ENCODE peak calls at places on chromosome 4, in ten cellular contexts. A, K, B, G, U, X, H, J, M and P are unnamed samples.

GRCh38 chr4:153764611-153765368 is 5.0 kb upstream of the RNF175 start:
- DNase-seq in U (no peak), M (no peak), K (no peak), J (no peak), B (peak), H (no peak), G (no peak), A (no peak), X (no peak), P (no peak)

GRCh38 chr4:47468686-47469365 is 5.3 kb upstream of the COMMD8 start:
- DNase-seq in H (no peak), J (peak), U (no peak), G (peak), X (no peak), A (no peak), K (no peak), B (peak), M (no peak), P (no peak)

GRCh38 chr4:33357121-33357520 is 2637.0 kb downstream of the PCDH7 start:
- DNase-seq in H (no peak), U (no peak), A (no peak), M (no peak), K (no peak), J (no peak), G (no peak), X (no peak), B (no peak), P (no peak)

GRCh38 chr4:147723316-147723715 is 8.6 kb upstream of the ARHGAP10 start:
- DNase-seq in A (no peak), K (peak), B (no peak), J (no peak), H (no peak), M (peak), U (no peak), X (peak), G (no peak), P (peak)

GRCh38 chr4:47215759-47216158 is 184.4 kb downstream of the GABRB1 start:
- DNase-seq in K (no peak), A (no peak), G (no peak), B (peak), U (no peak), H (no peak), J (peak), M (no peak), X (no peak), P (no peak)

GRCh38 chr4:153988446-153988845 is 199.6 kb upstream of the SFRP2 start:
- DNase-seq in B (peak), X (no peak), K (no peak), M (no peak), A (no peak), G (no peak), H (no peak), U (no peak), J (no peak), P (no peak)

GRCh38 chr4:188372856-188373255 is 233.6 kb downstream of the TRIML1 start:
- DNase-seq in H (no peak), J (peak), G (no peak), M (no peak), X (no peak), B (peak), U (no peak), K (peak), A (no peak), P (no peak)

GRCh38 chr4:29560452-29560851 is 1159.7 kb upstream of the PCDH7 start:
- DNase-seq in B (no peak), M (no peak), H (no peak), U (no peak), A (no peak), G (no peak), K (no peak), J (no peak), X (no peak), P (no peak)

GRCh38 chr4:80286451-80286850 is 20.0 kb downstream of the FGF5 start:
- DNase-seq in U (no peak), X (no peak), K (no peak), G (no peak), A (no peak), M (no peak), H (no peak), B (no peak), J (no peak), P (no peak)

GRCh38 chr4:15373363-15373762 is 54.5 kb upstream of the C1QTNF7 start:
- DNase-seq in A (no peak), H (no peak), M (no peak), J (peak), X (no peak), B (no peak), K (no peak), G (no peak), U (no peak), P (no peak)

GRCh38 chr4:171785392-171785791 is 27.8 kb upstream of the GALNTL6 start:
- DNase-seq in X (no peak), A (no peak), B (no peak), K (no peak), J (no peak), M (no peak), G (no peak), U (no peak), H (no peak), P (no peak)

GRCh38 chr4:56892686-56893085 is 15.0 kb upstream of the REST start:
- DNase-seq in B (no peak), K (no peak), J (no peak), G (no peak), A (no peak), H (no peak), M (no peak), U (no peak), X (no peak), P (no peak)

GRCh38 chr4:160235771-160236170 is 1132.9 kb downstream of the RAPGEF2 start:
- DNase-seq in J (no peak), H (no peak), K (no peak), A (no peak), B (no peak), U (no peak), M (no peak), X (no peak), G (no peak), P (no peak)

DNA sequence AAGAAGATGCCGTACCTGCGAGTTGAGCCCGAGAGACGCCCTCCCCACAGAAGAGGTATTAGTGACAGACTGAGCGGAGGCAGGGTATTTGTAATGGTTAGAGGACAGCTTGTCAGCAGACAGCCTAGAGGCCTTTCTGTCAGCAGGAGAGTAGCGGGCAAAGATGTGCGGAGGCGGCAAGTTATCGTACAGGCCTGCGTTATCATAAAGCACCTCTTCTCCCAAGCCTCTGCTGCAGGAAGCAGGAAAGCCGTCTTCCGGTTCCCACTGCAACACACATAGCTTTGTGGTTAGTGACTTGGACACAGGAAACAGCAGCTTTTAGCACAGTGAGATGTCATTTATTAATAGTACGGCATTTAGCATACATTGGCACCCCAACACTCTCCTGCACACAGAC is 158.3 kb downstream of the AFAP1 start:
- DNase-seq in A (peak), G (peak), H (no peak), J (peak), K (no peak), X (peak), B (peak), M (no peak), U (no peak), P (no peak)
- H3K27ac ChIP-seq in A (peak), G (peak), H (no peak), J (no peak), K (no peak), X (peak), B (peak), M (no peak), U (no peak), P (peak)

GRCh38 chr4:55635282-55635681 is 816 bp downstream of the NMU start:
- DNase-seq in M (no peak), K (no peak), H (no peak), A (no peak), G (no peak), U (no peak), B (no peak), X (no peak), J (no peak), P (no peak)
- H3K4me3 ChIP-seq in M (no peak), K (peak), H (no peak), A (no peak), G (no peak), U (no peak), B (peak), X (no peak), J (no peak), P (peak)

GRCh38 chr4:128519163-128519810 is 231.7 kb upstream of the PGRMC2 start:
- DNase-seq in H (peak), J (peak), X (no peak), G (no peak), B (peak), K (no peak), M (no peak), U (no peak), A (peak), P (no peak)

GRCh38 chr4:128516568-128516967 is 229.0 kb upstream of the PGRMC2 start:
- DNase-seq in M (no peak), A (peak), U (no peak), H (no peak), X (no peak), K (peak), G (no peak), B (peak), J (peak), P (no peak)

GRCh38 chr4:128517096-128517738 is 229.6 kb upstream of the PGRMC2 start:
- DNase-seq in A (peak), K (peak), X (no peak), U (no peak), H (no peak), J (peak), B (no peak), M (no peak), G (no peak), P (no peak)

GRCh38 chr4:128521156-128521555 is 233.5 kb upstream of the PGRMC2 start:
- DNase-seq in M (no peak), J (peak), A (peak), H (no peak), B (peak), G (no peak), X (no peak), U (no peak), K (no peak), P (no peak)

GRCh38 chr4:128517739-128518510 is 230.3 kb upstream of the PGRMC2 start:
- DNase-seq in A (peak), U (no peak), G (peak), B (peak), K (peak), J (peak), M (peak), H (peak), X (peak), P (peak)
- H3K27ac ChIP-seq in A (peak), U (no peak), G (peak), B (peak), K (peak), J (peak), M (no peak), H (peak), X (peak), P (peak)

DNA sequence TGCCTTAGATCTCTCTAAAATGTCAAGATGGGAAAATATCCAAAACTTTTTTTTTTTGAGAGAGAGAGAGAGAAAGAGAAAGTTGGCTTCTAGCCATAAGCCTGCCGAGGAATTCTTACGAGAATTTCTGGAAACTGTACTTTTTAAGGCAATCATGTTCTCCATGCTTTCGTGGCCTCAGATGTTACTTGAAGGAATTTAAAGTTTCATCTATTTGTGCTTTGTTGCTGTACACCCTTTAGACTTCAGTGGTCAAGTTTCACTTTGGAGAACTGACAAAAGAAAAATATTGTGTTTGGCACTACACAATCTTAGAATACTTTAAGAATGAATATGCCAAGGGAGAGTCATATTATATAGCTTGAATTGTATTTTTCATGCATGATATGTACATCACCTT is 53.9 kb downstream of the FAT4 start:
- DNase-seq in A (peak), K (peak), B (peak), J (peak), U (no peak), H (no peak), X (no peak), G (peak), M (no peak), P (no peak)
- H3K4me3 ChIP-seq in A (peak), K (no peak), B (peak), J (peak), U (no peak), H (peak), X (peak), G (peak), M (peak), P (peak)

GRCh38 chr4:30744957-30745640 is 24.9 kb downstream of the PCDH7 start:
- DNase-seq in H (no peak), J (no peak), A (peak), X (no peak), G (no peak), K (no peak), U (no peak), M (no peak), B (peak), P (no peak)

GRCh38 chr4:30743897-30744296 is 23.7 kb downstream of the PCDH7 start:
- DNase-seq in H (no peak), X (no peak), B (no peak), M (no peak), K (no peak), J (no peak), U (no peak), G (no peak), A (no peak), P (no peak)

GRCh38 chr4:30746735-30747134 is 26.6 kb downstream of the PCDH7 start:
- DNase-seq in M (no peak), B (no peak), A (no peak), G (no peak), X (no peak), U (no peak), K (no peak), J (no peak), H (no peak), P (no peak)

DNA sequence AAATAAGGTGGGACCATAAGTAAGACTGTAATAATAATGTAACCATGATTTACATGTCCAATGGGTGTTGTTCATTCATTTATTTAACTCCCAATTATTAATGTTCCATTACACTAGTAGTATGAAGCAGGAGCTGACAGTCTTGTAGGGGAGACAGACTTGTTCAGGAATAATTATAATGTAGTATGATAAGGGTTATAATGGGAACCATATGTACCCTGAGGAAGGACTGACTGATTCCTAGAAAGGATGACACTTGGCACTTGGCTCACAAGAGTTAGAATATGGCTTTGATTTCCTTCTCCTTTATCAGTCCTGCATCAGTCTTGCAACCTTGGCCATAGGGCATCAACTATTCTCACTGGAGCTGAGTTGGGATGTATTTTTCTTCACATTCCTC is 24.2 kb downstream of the PCDH7 start:
- DNase-seq in M (no peak), K (no peak), J (no peak), H (no peak), G (no peak), U (no peak), B (no peak), A (no peak), X (no peak), P (no peak)
- H3K27ac ChIP-seq in M (no peak), K (no peak), J (no peak), H (no peak), G (peak), U (no peak), B (peak), A (no peak), X (peak), P (no peak)

DNA sequence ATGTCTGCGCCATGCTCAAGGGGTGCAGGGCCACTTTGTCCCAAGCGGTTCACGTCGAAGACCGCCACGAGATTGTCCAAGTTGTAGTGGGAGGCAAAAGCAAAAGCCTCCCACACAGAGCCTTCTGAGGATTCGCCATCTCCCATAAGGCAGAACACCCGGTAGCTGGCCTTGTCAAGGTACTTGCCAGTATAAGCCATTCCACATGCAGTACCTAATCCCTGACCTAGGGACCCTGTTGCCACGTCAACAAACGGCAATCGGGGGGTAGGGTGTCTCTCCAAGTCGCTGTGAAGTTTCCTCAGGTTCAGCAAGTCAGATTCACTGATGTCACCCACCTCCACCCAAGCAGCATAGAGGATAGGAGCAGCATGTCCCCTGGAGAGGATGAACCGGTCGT is 424 bp downstream of the TKTL2 start:
- DNase-seq in U (no peak), A (no peak), J (no peak), M (no peak), H (no peak), X (no peak), K (no peak), G (no peak), B (no peak), P (no peak)
- H3K4me3 ChIP-seq in U (no peak), A (no peak), J (no peak), M (no peak), H (no peak), X (no peak), K (no peak), G (no peak), B (no peak), P (no peak)

DNA sequence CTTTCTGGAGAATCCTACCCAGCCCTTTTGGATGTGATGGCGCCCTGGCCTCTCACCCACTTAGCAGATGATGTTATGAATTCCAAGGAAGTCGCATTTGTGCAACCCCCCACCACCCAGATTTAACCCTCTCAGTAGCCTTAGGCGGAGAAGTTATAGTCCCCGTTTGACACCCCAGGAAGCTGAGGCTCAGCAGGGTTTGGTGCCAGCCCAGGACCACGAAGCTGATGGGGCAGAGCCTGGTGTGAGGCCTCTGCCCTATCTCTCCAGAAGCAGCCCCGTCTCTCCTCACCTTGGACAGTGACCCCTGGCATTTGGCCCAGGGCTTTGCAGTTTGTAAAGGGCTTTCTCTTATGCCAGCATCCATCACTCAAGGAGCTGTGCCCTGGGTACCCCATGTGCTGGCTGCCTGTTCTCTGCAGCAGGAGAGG is 1.1 kb downstream of the WFS1 start:
- DNase-seq in M (no peak), H (no peak), K (no peak), B (no peak), J (peak), A (peak), X (no peak), U (no peak), G (no peak), P (no peak)
- H3K27ac ChIP-seq in M (no peak), H (no peak), K (peak), B (no peak), J (peak), A (no peak), X (peak), U (no peak), G (no peak), P (peak)

GRCh38 chr4:70591955-70592582 is at the start of gene AMBN:
- DNase-seq in A (no peak), X (no peak), U (no peak), G (no peak), H (no peak), J (no peak), K (no peak), M (no peak), B (no peak), P (no peak)

GRCh38 chr4:70583952-70584834 is 7.9 kb upstream of the AMBN start:
- DNase-seq in J (no peak), K (peak), M (no peak), H (no peak), A (no peak), G (no peak), B (no peak), U (no peak), X (no peak), P (no peak)

GRCh38 chr4:70586841-70587240 is 5.2 kb upstream of the AMBN start:
- DNase-seq in J (no peak), B (no peak), U (no peak), M (no peak), X (no peak), G (no peak), H (no peak), A (no peak), K (no peak), P (no peak)

DNA sequence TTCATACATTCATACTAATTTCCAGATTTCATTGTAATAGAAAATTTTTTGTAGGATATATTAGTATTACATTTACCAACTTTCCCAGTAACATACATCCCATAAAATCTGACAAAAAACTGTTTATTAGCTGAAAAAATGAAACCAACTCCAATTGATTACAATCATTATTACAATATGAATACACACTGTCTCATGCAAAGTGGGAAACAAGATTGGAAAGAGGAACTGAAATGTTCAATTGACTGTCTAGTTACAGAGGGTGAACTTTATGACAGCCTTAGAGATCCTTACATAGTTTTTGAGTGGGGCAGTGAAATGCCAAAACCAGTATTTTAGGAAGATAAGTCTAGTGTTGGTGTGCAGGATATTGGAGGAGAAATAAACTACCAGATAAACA is 2.3 kb upstream of the AMBN start:
- DNase-seq in M (no peak), K (no peak), U (no peak), G (no peak), A (no peak), H (no peak), X (no peak), B (no peak), J (no peak), P (no peak)
- H3K4me3 ChIP-seq in M (no peak), K (no peak), U (no peak), G (no peak), A (no peak), H (no peak), X (no peak), B (no peak), J (no peak), P (no peak)